ENCODE peak calls at places on chromosomes 12 and 14, in eight cellular contexts. K is HCT116, B is mesenchymal stem cell, O is Karpas-422, X is SK-N-SH, U is HepG2, P is MM.1S, G is IMR-90. E is an unnamed sample.

GRCh38 chr12:93127107-93127560 is 198.0 kb upstream of the EEA1 start:
- DNase-seq in U (no peak), X (no peak), G (no peak), O (no peak), P (no peak), B (no peak), K (no peak), E (no peak)

GRCh38 chr12:132580701-132581292 is 29.6 kb downstream of the LRCOL1 start:
- DNase-seq in P (no peak), G (no peak), K (no peak), X (no peak), O (no peak), U (no peak), B (no peak), E (no peak)

GRCh38 chr14:88248606-88249005 is 74.5 kb downstream of the KCNK10 start:
- DNase-seq in P (no peak), B (no peak), G (no peak), K (no peak), O (no peak), X (no peak), U (no peak), E (peak)

GRCh38 chr14:70448633-70449032 is 3.3 kb upstream of the ADAM21 start:
- DNase-seq in P (no peak), B (peak), G (peak), X (no peak), O (no peak), K (no peak), U (peak), E (no peak)

GRCh38 chr12:124470139-124470538 is 97.3 kb downstream of the NCOR2 start:
- DNase-seq in K (no peak), X (no peak), G (no peak), U (no peak), B (no peak), P (no peak), O (no peak), E (no peak)

GRCh38 chr12:32124637-32125036 is 18.0 kb downstream of the BICD1 start:
- DNase-seq in G (no peak), O (no peak), P (no peak), K (no peak), B (no peak), X (no peak), U (no peak), E (no peak)

GRCh38 chr12:102202556-102202955 is 4.9 kb upstream of the PMCH start:
- DNase-seq in B (no peak), P (no peak), K (no peak), X (no peak), U (no peak), G (no peak), O (no peak), E (no peak)

GRCh38 chr12:110935588-110935987 is 15.2 kb upstream of the MYL2 start:
- DNase-seq in P (no peak), B (no peak), X (no peak), U (no peak), G (no peak), O (no peak), K (no peak), E (no peak)

GRCh38 chr12:87020071-87020470 is 763.9 kb upstream of the MGAT4C start:
- DNase-seq in B (no peak), G (no peak), P (no peak), O (no peak), X (no peak), K (no peak), U (no peak), E (no peak)

DNA sequence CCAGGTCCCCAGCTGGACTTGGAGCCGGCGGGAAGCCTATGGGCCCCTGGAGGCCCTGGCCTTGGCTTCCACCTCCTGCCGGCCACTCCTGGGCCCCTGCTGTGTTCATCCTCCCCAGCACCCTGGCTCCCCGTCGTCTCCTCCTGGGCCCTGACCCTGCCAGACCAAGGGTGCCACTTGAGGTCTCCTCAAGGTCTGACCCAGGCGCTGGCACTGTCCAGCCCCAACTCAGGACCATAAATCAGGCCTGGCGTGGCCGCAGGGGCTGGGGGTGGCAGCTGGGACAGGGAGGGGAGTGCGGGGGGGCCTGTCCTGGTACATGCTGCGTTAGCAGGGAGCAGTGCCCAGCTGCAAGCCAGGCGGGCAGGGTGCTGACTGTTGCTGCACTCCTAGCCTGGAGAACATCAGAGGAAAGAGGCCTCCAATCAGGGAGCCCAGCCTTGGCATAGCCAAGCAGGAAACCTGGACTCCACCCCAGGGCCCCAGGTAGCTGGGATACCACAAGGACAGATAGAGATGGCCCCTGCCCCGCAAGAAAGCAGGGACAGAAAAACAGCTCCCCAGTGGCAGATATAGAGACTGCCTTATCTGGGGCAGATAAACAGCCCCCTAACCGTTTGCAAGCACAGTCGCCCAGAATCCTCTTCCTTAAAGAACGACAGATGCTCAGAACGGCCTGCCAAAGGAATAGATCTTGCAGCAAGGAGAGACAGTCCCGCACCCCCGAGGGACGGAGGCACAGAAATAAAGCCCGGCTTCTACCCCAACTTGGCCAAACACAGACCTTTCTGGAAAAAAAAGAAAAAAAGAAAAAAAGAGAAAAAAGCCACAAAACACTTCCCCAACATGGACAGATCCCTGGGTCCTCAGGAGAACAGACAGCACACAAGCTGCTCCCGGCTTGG is 6.4 kb upstream of the ATG101 start:
- DNase-seq in G (no peak), U (no peak), B (no peak), X (no peak), O (no peak), K (no peak), P (no peak), E (no peak)
- H3K4me3 ChIP-seq in G (no peak), U (peak), B (no peak), X (no peak), O (no peak), K (no peak), P (no peak), E (no peak)

DNA sequence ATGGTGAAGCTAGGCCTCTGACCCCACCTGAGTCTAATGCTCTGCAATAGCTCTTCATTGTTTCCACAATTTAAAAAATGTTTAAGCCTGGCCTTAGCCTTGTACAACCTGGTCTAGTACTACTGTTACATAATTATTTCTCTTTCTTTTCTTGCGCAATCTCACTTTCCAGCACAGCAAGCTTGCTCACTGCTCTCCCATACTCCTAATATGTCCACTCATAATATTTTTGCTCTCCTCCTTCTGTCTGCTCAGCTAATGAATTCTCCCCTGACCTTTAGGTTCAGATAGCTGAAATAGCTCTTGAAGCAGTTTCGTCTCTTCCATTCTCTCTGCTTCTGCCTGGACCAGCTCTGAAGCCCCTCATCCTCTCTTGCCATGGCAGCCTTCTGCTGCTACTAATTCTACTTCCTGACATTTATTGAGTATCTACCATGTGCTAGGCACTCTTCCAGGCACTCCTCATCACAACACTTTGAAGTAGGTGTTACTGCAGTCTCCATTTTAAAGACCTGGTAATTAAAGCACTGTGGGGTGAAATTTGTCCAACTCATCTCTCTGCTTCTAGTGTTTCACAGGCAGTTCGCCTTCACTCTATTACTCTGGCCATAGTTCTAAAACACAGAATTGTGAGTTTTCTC is 2.8 kb upstream of the SLC48A1 start:
- DNase-seq in X (no peak), G (peak), B (no peak), U (peak), O (no peak), K (no peak), P (no peak), E (no peak)
- H3K4me2 ChIP-seq in X (no peak), G (no peak), B (no peak), U (no peak), O (no peak), K (no peak), P (no peak), E (no peak)

GRCh38 chr14:102442241-102443211 is 67.0 kb downstream of the ANKRD9 start:
- DNase-seq in G (peak), B (no peak), X (no peak), P (no peak), U (peak), O (no peak), K (no peak), E (no peak)

GRCh38 chr14:102440392-102440791 is 69.2 kb downstream of the ANKRD9 start:
- DNase-seq in P (no peak), U (no peak), K (no peak), X (no peak), B (no peak), O (no peak), G (no peak), E (no peak)

GRCh38 chr14:102445641-102446040 is 63.9 kb downstream of the ANKRD9 start:
- DNase-seq in U (no peak), P (no peak), B (no peak), O (no peak), G (no peak), K (no peak), X (no peak), E (no peak)

GRCh38 chr14:102450206-102451063 is 59.1 kb downstream of the ANKRD9 start:
- DNase-seq in U (no peak), B (no peak), X (no peak), G (no peak), K (no peak), O (no peak), P (no peak), E (no peak)

GRCh38 chr14:102445066-102445465 is 64.5 kb downstream of the ANKRD9 start:
- DNase-seq in O (no peak), G (no peak), U (no peak), X (no peak), B (no peak), P (no peak), K (no peak), E (no peak)
- H3K27ac ChIP-seq in O (no peak), G (no peak), U (no peak), X (no peak), B (no peak), P (no peak), K (no peak), E (no peak)

DNA sequence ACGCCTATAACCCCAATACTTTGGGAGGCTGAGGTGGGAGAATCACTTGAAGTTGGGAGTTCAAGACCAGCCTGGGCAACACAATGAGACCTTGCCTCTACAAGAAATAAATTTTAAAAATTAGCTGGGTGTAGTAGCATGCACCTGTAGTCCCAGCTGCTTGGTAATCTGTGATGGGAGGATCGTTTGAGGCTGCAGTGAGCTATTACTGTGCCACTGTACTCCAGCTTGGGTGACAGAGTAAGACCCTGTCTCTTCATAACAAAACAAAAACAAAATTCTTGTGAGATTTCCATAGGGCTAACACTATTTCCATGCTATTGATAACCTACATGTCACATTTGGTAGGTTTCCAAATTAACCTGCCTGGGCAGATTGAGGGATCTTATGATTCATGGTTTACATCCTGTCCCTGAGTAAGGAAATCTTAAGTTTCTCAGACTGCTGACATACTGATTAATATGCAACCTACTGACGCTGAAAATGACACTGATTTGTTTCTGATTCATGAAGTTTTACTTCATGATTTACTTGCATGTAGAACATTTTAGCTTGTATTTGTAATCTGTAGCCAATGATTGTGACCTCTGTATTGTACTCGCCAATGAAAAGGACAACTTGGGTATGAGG is 15.9 kb downstream of the ATP6V1D start:
- DNase-seq in K (no peak), X (no peak), P (no peak), U (no peak), O (no peak), B (no peak), G (no peak), E (no peak)
- H3K4me3 ChIP-seq in K (no peak), X (no peak), P (no peak), U (no peak), O (no peak), B (no peak), G (no peak), E (no peak)

GRCh38 chr12:56150563-56150962 is 1.8 kb upstream of the MYL6B start:
- DNase-seq in P (no peak), B (peak), X (no peak), O (peak), G (peak), K (no peak), U (no peak), E (no peak)
- H3K4me2 ChIP-seq in P (peak), B (no peak), X (no peak), O (peak), G (no peak), K (peak), U (no peak), E (no peak)

GRCh38 chr12:2112401-2112800 is 59.6 kb downstream of the CACNA1C start:
- DNase-seq in G (no peak), P (no peak), B (no peak), X (no peak), U (no peak), O (no peak), K (no peak), E (no peak)

GRCh38 chr12:2110127-2110526 is 57.3 kb downstream of the CACNA1C start:
- DNase-seq in P (no peak), O (no peak), G (no peak), U (no peak), K (no peak), B (no peak), X (no peak), E (no peak)

GRCh38 chr12:2110841-2111566 is 58.2 kb downstream of the CACNA1C start:
- DNase-seq in B (no peak), X (no peak), G (no peak), K (no peak), O (no peak), U (no peak), P (no peak), E (no peak)

GRCh38 chr12:2113080-2113479 is 60.3 kb downstream of the CACNA1C start:
- DNase-seq in O (no peak), X (no peak), U (no peak), P (no peak), B (no peak), K (no peak), G (no peak), E (no peak)

DNA sequence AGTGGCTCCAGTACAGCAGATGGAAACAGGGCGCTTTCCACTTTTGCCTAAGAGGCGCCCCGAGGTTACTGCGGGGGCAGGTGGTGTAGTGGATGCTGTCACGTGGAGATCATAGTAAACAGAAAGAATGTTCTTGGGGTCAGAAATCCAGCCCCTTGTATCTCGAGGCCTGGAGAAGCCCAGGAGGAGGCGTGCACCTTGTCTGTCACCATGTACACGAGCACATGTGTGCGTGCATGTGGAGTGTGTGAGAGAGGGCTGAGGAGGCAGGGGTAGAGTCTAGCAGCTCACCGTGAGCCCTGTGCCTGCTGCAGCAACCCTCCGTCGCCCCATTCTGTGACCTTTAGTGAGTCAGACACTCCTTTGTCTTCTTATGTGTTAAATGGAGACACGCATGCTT is 59.0 kb downstream of the CACNA1C start:
- DNase-seq in G (no peak), O (no peak), U (no peak), P (no peak), B (no peak), X (no peak), K (no peak), E (no peak)
- H3K27ac ChIP-seq in G (no peak), O (no peak), U (no peak), P (no peak), B (no peak), X (no peak), K (no peak), E (no peak)

DNA sequence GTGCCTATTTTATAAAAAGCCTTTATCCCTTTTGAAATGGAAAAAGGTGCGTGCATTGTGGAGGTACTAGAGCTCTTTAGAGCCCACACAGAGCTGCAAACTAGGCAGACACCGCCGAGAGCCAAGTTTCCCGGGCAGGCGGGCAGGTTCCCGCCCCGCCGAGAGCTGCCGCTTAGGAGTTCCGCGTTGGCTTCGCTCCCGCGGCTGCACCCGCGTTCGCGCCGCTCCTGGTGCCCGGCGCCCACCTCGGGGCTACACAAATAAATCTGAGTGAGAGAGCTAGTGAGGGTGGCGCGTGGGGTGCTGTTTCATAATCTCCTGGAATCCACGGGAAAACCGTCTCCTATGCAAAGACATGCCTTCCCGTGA is 715 bp downstream of the KITLG start:
- DNase-seq in B (peak), O (no peak), K (no peak), X (peak), U (no peak), G (no peak), P (no peak), E (no peak)
- H3K4me3 ChIP-seq in B (peak), O (no peak), K (peak), X (peak), U (peak), G (peak), P (peak), E (peak)